ENCODE peak calls at places on chromosome 1, in four cellular contexts. One of them, this sample, is unnamed. For H3K4me1, the result is how much of the 10 kb centered on the place peaks cover.

GRCh38 chr1:61607448-61607847 is 117.5 kb downstream of the TM2D1 start:
- DNase-seq in Caco-2: no peak
- DNase-seq in SK-N-SH: peak
- DNase-seq in Panc1: no peak
- DNase-seq in this sample: no peak

GRCh38 chr1:12610305-12610935 is 7.6 kb downstream of the DHRS3 start:
- DNase-seq in Panc1: no peak
- DNase-seq in Caco-2: no peak
- DNase-seq in SK-N-SH: no peak
- DNase-seq in this sample: no peak

GRCh38 chr1:198056255-198056654 is 100.5 kb upstream of the NEK7 start:
- DNase-seq in Panc1: no peak
- DNase-seq in SK-N-SH: peak
- DNase-seq in Caco-2: peak
- DNase-seq in this sample: no peak

GRCh38 chr1:2257245-2257627 is 29.1 kb downstream of the SKI start:
- DNase-seq in Caco-2: no peak
- DNase-seq in SK-N-SH: no peak
- DNase-seq in Panc1: no peak
- DNase-seq in this sample: no peak

GRCh38 chr1:40592107-40592773 is 60.8 kb downstream of the ZNF684 start:
- DNase-seq in SK-N-SH: peak
- DNase-seq in Panc1: no peak
- DNase-seq in Caco-2: peak
- DNase-seq in this sample: no peak

GRCh38 chr1:181173761-181174371 is 85.4 kb downstream of the IER5 start:
- DNase-seq in Caco-2: no peak
- DNase-seq in SK-N-SH: no peak
- DNase-seq in Panc1: no peak
- DNase-seq in this sample: no peak

GRCh38 chr1:11982010-11982392 is 1.8 kb downstream of the MFN2 start:
- DNase-seq in Caco-2: no peak
- DNase-seq in SK-N-SH: no peak
- DNase-seq in Panc1: no peak
- DNase-seq in this sample: no peak

GRCh38 chr1:67285780-67286488 is 21.7 kb upstream of the IL12RB2 start:
- DNase-seq in SK-N-SH: no peak
- DNase-seq in Panc1: no peak
- DNase-seq in Caco-2: no peak
- DNase-seq in this sample: no peak

GRCh38 chr1:103525114-103525606 is 339 bp upstream of the RNPC3 start:
- DNase-seq in Panc1: no peak
- DNase-seq in Caco-2: no peak
- DNase-seq in SK-N-SH: peak
- DNase-seq in this sample: no peak

GRCh38 chr1:75338974-75339483 is 204.8 kb downstream of the LHX8 start:
- DNase-seq in SK-N-SH: no peak
- DNase-seq in Caco-2: no peak
- DNase-seq in Panc1: no peak
- DNase-seq in this sample: no peak

GRCh38 chr1:1342061-1342562 is 7.1 kb downstream of the DVL1 start:
- DNase-seq in Panc1: no peak
- DNase-seq in Caco-2: no peak
- DNase-seq in SK-N-SH: no peak
- DNase-seq in this sample: no peak

GRCh38 chr1:207917086-207917485 is 6.2 kb upstream of the CD34 start:
- DNase-seq in SK-N-SH: no peak
- DNase-seq in Panc1: no peak
- DNase-seq in Caco-2: no peak
- DNase-seq in this sample: no peak

GRCh38 chr1:1179983-1180861 is 6.5 kb downstream of the TTLL10 start:
- DNase-seq in Caco-2: no peak
- DNase-seq in SK-N-SH: peak
- DNase-seq in Panc1: no peak
- DNase-seq in this sample: no peak

GRCh38 chr1:1847061-1847460 is 43.8 kb downstream of the GNB1 start:
- DNase-seq in Panc1: no peak
- DNase-seq in SK-N-SH: no peak
- DNase-seq in Caco-2: peak
- DNase-seq in this sample: no peak

GRCh38 chr1:214386747-214387146 is 105.8 kb downstream of the SMYD2 start:
- DNase-seq in SK-N-SH: no peak
- DNase-seq in Caco-2: no peak
- DNase-seq in Panc1: no peak
- DNase-seq in this sample: no peak

GRCh38 chr1:156383023-156383422 is 14.0 kb downstream of the RHBG start:
- DNase-seq in Panc1: peak
- DNase-seq in Caco-2: peak
- DNase-seq in SK-N-SH: peak
- DNase-seq in this sample: peak

GRCh38 chr1:6459850-6460265 is 6.1 kb downstream of the TNFRSF25 start:
- DNase-seq in Panc1: no peak
- DNase-seq in Caco-2: no peak
- DNase-seq in SK-N-SH: no peak
- DNase-seq in this sample: peak

GRCh38 chr1:3033795-3034100 is 12.5 kb downstream of the ACTRT2 start:
- DNase-seq in Panc1: no peak
- DNase-seq in SK-N-SH: no peak
- DNase-seq in Caco-2: no peak
- DNase-seq in this sample: no peak

GRCh38 chr1:42958488-42959317 is at the start of gene SLC2A1:
- DNase-seq in SK-N-SH: peak
- DNase-seq in Panc1: peak
- DNase-seq in Caco-2: peak
- DNase-seq in this sample: peak
- H3K4me1 ChIP-seq in SK-N-SH: under half
- H3K4me1 ChIP-seq in Panc1: under half
- H3K4me1 ChIP-seq in Caco-2: half or more
- H3K4me1 ChIP-seq in this sample: under half

DNA sequence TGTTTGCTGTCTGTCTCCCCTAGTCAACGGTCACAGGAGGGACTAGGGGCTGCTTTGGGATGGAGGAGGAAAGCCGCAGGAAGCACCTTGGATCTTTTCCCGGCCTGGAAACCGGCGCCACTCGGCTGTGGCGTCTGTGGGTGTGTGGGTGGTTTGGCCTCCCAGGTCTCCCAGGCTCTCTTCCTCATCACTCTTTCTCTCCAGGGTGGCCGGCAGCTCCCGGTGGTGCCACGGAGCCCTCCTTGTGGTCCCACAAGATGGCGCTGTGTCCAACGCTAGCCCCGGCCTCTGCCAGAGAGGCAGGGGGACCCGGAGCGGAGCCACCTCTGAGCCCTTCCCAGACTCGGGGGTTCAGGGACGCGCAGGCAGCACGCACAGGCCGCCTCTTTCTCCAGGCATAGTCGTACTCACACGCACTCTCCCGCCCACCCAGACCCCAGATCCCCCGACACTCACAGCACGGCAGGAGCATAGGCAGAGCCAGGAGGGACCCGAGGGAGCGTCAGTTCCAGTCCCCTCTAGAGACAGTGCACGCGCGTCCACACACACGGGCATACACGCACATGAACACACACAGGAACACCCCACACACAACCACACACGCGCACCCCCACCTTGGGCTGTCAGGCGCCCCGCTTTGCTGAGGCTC is 31.2 kb downstream of the CDCP2 start:
- DNase-seq in Panc1: no peak
- DNase-seq in SK-N-SH: peak
- DNase-seq in Caco-2: peak
- DNase-seq in this sample: peak
- H3K4me3 ChIP-seq in Panc1: no peak
- H3K4me3 ChIP-seq in SK-N-SH: no peak
- H3K4me3 ChIP-seq in Caco-2: no peak
- H3K4me3 ChIP-seq in this sample: no peak

GRCh38 chr1:203528976-203529375 is 35.0 kb downstream of the OPTC start:
- DNase-seq in Caco-2: no peak
- DNase-seq in Panc1: no peak
- DNase-seq in SK-N-SH: no peak
- DNase-seq in this sample: no peak
- H3K4me1 ChIP-seq in Caco-2: under half
- H3K4me1 ChIP-seq in Panc1: under half
- H3K4me1 ChIP-seq in SK-N-SH: under half
- H3K4me1 ChIP-seq in this sample: under half

DNA sequence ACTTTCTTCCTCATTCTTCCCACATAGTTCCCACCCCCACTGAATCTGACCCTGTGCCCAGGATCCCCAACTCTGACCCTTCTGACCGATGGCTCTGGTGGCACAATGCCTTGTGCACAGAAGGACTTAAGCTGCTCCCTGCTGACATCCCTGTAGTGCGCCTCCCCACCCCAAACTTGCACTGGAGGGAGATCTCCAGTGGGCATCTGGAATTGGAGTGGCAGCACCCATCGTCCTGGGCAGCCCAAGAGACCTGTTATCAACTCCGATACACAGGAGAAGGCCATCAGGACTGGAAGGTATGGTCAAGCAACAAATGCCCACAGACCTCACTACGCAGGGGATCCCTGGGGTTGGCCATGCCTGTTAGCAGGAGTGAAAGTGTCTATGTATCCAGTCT is 9.0 kb downstream of the MPL start:
- DNase-seq in Panc1: no peak
- DNase-seq in SK-N-SH: no peak
- DNase-seq in Caco-2: no peak
- DNase-seq in this sample: no peak
- H3K4me3 ChIP-seq in Panc1: no peak
- H3K4me3 ChIP-seq in SK-N-SH: no peak
- H3K4me3 ChIP-seq in Caco-2: no peak
- H3K4me3 ChIP-seq in this sample: no peak

GRCh38 chr1:9345471-9345870 is 52.8 kb downstream of the SPSB1 start:
- DNase-seq in Caco-2: no peak
- DNase-seq in Panc1: no peak
- DNase-seq in SK-N-SH: no peak
- DNase-seq in this sample: no peak
- H3K4me1 ChIP-seq in Caco-2: under half
- H3K4me1 ChIP-seq in Panc1: under half
- H3K4me1 ChIP-seq in SK-N-SH: under half
- H3K4me1 ChIP-seq in this sample: under half

DNA sequence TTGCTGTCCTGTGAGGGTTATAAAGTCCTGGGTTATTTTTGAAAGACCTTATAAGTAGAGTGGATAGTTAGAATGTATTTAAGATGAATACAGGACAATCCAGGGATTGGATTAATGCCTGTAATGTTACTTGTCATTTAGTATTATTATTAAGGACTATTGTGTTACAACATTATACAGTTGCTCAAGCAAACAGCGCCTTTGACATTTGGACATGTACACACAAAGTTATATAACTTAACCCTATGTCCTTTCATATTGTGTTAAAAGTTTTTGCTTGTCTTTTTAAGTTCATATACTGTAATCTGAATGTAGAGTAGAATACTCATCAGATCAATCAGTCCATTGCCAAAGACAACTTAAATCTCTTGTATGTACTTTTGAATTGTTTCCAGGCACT is 2.0 kb downstream of the PRKAA2 start:
- DNase-seq in Panc1: no peak
- DNase-seq in SK-N-SH: no peak
- DNase-seq in Caco-2: no peak
- DNase-seq in this sample: no peak
- H3K4me3 ChIP-seq in Panc1: peak
- H3K4me3 ChIP-seq in SK-N-SH: no peak
- H3K4me3 ChIP-seq in Caco-2: no peak
- H3K4me3 ChIP-seq in this sample: no peak

GRCh38 chr1:18738617-18739016 is 108.0 kb downstream of the PAX7 start:
- DNase-seq in Caco-2: no peak
- DNase-seq in Panc1: no peak
- DNase-seq in SK-N-SH: no peak
- DNase-seq in this sample: no peak
- H3K4me1 ChIP-seq in Caco-2: under half
- H3K4me1 ChIP-seq in Panc1: under half
- H3K4me1 ChIP-seq in SK-N-SH: under half
- H3K4me1 ChIP-seq in this sample: under half

DNA sequence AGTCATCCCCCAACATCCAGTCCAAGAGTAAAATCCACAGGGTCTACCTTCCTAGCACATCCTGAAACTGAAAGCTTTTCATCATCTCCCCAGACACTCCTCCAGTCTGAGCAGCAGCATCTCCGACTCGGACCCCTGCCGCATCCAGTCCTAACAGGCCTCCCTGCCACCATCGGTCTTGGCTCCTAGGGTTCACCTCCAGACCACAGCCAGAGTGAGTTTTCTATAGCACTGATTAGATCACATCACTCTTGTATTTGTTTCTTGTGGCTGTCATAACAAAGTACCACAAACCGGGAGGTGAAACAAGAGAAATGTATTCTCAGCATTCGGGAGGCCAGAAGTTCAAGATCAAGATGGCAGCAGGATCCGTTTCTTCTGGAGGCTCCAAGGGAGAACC is 187.8 kb downstream of the TOMM20 start:
- DNase-seq in SK-N-SH: no peak
- DNase-seq in Panc1: no peak
- DNase-seq in Caco-2: no peak
- DNase-seq in this sample: no peak
- H3K4me3 ChIP-seq in SK-N-SH: no peak
- H3K4me3 ChIP-seq in Panc1: no peak
- H3K4me3 ChIP-seq in Caco-2: no peak
- H3K4me3 ChIP-seq in this sample: no peak

DNA sequence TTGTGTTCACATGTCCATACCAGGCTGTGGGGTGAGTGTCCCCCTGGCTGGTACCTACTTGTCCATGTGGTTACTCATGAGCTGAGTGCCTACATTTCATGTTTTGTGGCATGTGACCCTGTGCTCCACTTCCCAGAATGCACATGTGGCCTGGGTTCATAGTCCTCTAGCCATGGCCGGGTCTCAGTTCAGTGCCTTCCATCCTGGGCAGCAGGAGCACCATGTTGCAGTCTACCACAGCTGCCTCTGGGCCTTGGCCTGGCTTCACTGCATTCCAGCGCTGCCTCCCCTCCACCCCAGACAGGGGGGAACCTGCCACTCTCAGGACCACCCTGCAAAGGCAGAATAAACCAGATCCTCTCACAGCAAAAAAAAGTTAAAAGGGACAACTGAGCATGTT is 5.5 kb downstream of the CEPT1 start:
- DNase-seq in SK-N-SH: no peak
- DNase-seq in Caco-2: no peak
- DNase-seq in Panc1: no peak
- DNase-seq in this sample: no peak
- H3K4me1 ChIP-seq in SK-N-SH: under half
- H3K4me1 ChIP-seq in Caco-2: under half
- H3K4me1 ChIP-seq in Panc1: under half
- H3K4me1 ChIP-seq in this sample: under half

This sample was measured in effector memory CD4-positive, alpha-beta T cell.